ENCODE peak calls at places on chromosomes 13 and 19, in six cellular contexts. One of them, this sample, is unnamed. For H3K9me3, the result is how much of the 10 kb centered on the place peaks cover.

GRCh38 chr19:5785423-5785822 is 877 bp upstream of the PRR22 start:
- DNase-seq in endothelial cell of umbilical vein: no peak
- DNase-seq in fibroblast of lung: no peak
- DNase-seq in GM12878: no peak
- DNase-seq in IMR-90: no peak
- DNase-seq in kidney: no peak
- DNase-seq in this sample: no peak

GRCh38 chr19:2231621-2232221 is 4.4 kb downstream of the PLEKHJ1 start:
- DNase-seq in endothelial cell of umbilical vein: no peak
- DNase-seq in fibroblast of lung: no peak
- DNase-seq in GM12878: no peak
- DNase-seq in IMR-90: no peak
- DNase-seq in kidney: no peak
- DNase-seq in this sample: no peak

GRCh38 chr19:14318873-14319272 is 62.4 kb upstream of the ADGRE5 start:
- DNase-seq in endothelial cell of umbilical vein: peak
- DNase-seq in fibroblast of lung: no peak
- DNase-seq in GM12878: no peak
- DNase-seq in IMR-90: no peak
- DNase-seq in kidney: no peak
- DNase-seq in this sample: peak

GRCh38 chr13:83221813-83222241 is 660.4 kb downstream of the SLITRK1 start:
- DNase-seq in endothelial cell of umbilical vein: no peak
- DNase-seq in fibroblast of lung: peak
- DNase-seq in GM12878: no peak
- DNase-seq in IMR-90: peak
- DNase-seq in kidney: no peak
- DNase-seq in this sample: no peak

GRCh38 chr13:28574617-28575142 is 79.8 kb upstream of the FLT1 start:
- DNase-seq in endothelial cell of umbilical vein: peak
- DNase-seq in fibroblast of lung: peak
- DNase-seq in GM12878: peak
- DNase-seq in IMR-90: peak
- DNase-seq in kidney: no peak
- DNase-seq in this sample: peak

GRCh38 chr13:29905845-29906244 is 55.4 kb upstream of the UBL3 start:
- DNase-seq in endothelial cell of umbilical vein: peak
- DNase-seq in fibroblast of lung: peak
- DNase-seq in GM12878: no peak
- DNase-seq in IMR-90: peak
- DNase-seq in kidney: no peak
- DNase-seq in this sample: peak

GRCh38 chr13:37648604-37649003 is 50.0 kb upstream of the POSTN start:
- DNase-seq in endothelial cell of umbilical vein: no peak
- DNase-seq in fibroblast of lung: peak
- DNase-seq in GM12878: no peak
- DNase-seq in IMR-90: peak
- DNase-seq in kidney: no peak
- DNase-seq in this sample: no peak

GRCh38 chr13:80048802-80049201 is 292.1 kb downstream of the SPRY2 start:
- DNase-seq in endothelial cell of umbilical vein: peak
- DNase-seq in fibroblast of lung: peak
- DNase-seq in GM12878: peak
- DNase-seq in IMR-90: peak
- DNase-seq in kidney: peak
- DNase-seq in this sample: peak

GRCh38 chr13:44605275-44605674 is 29.1 kb upstream of the TSC22D1 start:
- DNase-seq in endothelial cell of umbilical vein: no peak
- DNase-seq in fibroblast of lung: no peak
- DNase-seq in GM12878: no peak
- DNase-seq in IMR-90: no peak
- DNase-seq in kidney: no peak
- DNase-seq in this sample: no peak

GRCh38 chr19:46602392-46603194 is 1.5 kb downstream of the CALM3 start:
- DNase-seq in endothelial cell of umbilical vein: no peak
- DNase-seq in fibroblast of lung: no peak
- DNase-seq in GM12878: no peak
- DNase-seq in IMR-90: no peak
- DNase-seq in kidney: no peak
- DNase-seq in this sample: no peak

GRCh38 chr13:110345701-110346100 is 38.6 kb downstream of the COL4A2 start:
- DNase-seq in endothelial cell of umbilical vein: no peak
- DNase-seq in fibroblast of lung: no peak
- DNase-seq in GM12878: no peak
- DNase-seq in IMR-90: no peak
- DNase-seq in kidney: no peak
- DNase-seq in this sample: no peak

GRCh38 chr13:54599413-54599812 is 1570.8 kb downstream of the OLFM4 start:
- DNase-seq in endothelial cell of umbilical vein: no peak
- DNase-seq in fibroblast of lung: no peak
- DNase-seq in GM12878: no peak
- DNase-seq in IMR-90: no peak
- DNase-seq in kidney: no peak
- DNase-seq in this sample: no peak

GRCh38 chr19:38502410-38503143 is 69.1 kb downstream of the RYR1 start:
- DNase-seq in endothelial cell of umbilical vein: no peak
- DNase-seq in fibroblast of lung: no peak
- DNase-seq in GM12878: no peak
- DNase-seq in IMR-90: no peak
- DNase-seq in kidney: no peak
- DNase-seq in this sample: no peak

GRCh38 chr13:59867867-59868266 is 295.9 kb downstream of the DIAPH3 start:
- DNase-seq in endothelial cell of umbilical vein: no peak
- DNase-seq in fibroblast of lung: no peak
- DNase-seq in GM12878: no peak
- DNase-seq in IMR-90: no peak
- DNase-seq in kidney: no peak
- DNase-seq in this sample: no peak

GRCh38 chr19:947707-948533 is 22.1 kb downstream of the ARID3A start:
- DNase-seq in endothelial cell of umbilical vein: no peak
- DNase-seq in fibroblast of lung: no peak
- DNase-seq in GM12878: peak
- DNase-seq in IMR-90: no peak
- DNase-seq in kidney: peak
- DNase-seq in this sample: peak

DNA sequence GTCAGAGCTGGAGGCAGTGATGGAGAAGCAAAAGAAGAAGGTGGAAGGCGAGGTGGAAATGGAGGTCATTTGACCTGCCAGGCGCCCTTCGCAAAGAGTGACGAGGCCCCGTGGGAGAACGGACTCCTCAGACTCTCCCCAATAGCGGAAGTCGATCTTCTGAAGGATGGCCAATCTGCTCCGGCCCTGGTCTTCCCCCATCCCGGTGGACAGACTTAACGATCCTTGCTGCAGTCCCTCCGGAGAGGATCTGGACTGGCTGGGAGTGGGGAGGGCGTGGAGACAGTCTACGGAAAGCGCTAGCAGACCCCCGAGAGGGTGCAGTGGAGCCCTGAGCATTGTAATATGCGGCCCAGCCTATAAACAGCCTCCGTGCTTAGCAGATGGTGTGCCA is 11.9 kb downstream of the EPS8L1 start:
- DNase-seq in endothelial cell of umbilical vein: no peak
- DNase-seq in fibroblast of lung: peak
- DNase-seq in GM12878: no peak
- DNase-seq in IMR-90: peak
- DNase-seq in kidney: peak
- DNase-seq in this sample: no peak
- H3K9ac ChIP-seq in endothelial cell of umbilical vein: peak
- H3K9ac ChIP-seq in fibroblast of lung: no peak
- H3K9ac ChIP-seq in GM12878: no peak
- H3K9ac ChIP-seq in IMR-90: peak
- H3K9ac ChIP-seq in kidney: peak
- H3K9ac ChIP-seq in this sample: peak

GRCh38 chr19:23343434-23344010 is 51.7 kb downstream of the ZNF91 start:
- DNase-seq in endothelial cell of umbilical vein: no peak
- DNase-seq in fibroblast of lung: peak
- DNase-seq in GM12878: no peak
- DNase-seq in IMR-90: no peak
- DNase-seq in kidney: no peak
- DNase-seq in this sample: no peak
- H3K9me3 ChIP-seq in endothelial cell of umbilical vein: under half
- H3K9me3 ChIP-seq in fibroblast of lung: under half
- H3K9me3 ChIP-seq in GM12878: under half
- H3K9me3 ChIP-seq in IMR-90: half or more
- H3K9me3 ChIP-seq in kidney: under half
- H3K9me3 ChIP-seq in this sample: under half

DNA sequence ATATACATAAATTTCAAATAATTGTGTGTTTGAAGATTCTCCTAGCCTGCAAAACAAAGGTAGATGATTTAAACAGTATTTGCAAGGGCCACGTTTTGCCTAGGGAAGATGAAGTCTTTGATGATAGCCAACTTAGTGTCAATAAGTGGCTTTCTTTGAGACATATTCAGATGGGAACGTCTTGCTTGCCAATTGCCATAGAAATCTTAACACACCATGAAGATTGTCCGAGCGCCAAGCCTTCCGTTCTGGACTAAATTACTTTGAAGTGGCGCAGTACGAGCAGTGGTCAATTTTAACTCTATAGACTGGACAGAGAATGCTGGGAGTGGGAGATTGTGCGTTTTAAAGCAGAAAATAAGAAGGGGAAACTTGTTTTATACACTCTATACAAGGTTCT is 9.9 kb downstream of the ZIC5 start:
- DNase-seq in endothelial cell of umbilical vein: no peak
- DNase-seq in fibroblast of lung: no peak
- DNase-seq in GM12878: no peak
- DNase-seq in IMR-90: no peak
- DNase-seq in kidney: no peak
- DNase-seq in this sample: no peak
- H3K27ac ChIP-seq in endothelial cell of umbilical vein: no peak
- H3K27ac ChIP-seq in fibroblast of lung: no peak
- H3K27ac ChIP-seq in GM12878: no peak
- H3K27ac ChIP-seq in IMR-90: no peak
- H3K27ac ChIP-seq in kidney: no peak
- H3K27ac ChIP-seq in this sample: no peak

DNA sequence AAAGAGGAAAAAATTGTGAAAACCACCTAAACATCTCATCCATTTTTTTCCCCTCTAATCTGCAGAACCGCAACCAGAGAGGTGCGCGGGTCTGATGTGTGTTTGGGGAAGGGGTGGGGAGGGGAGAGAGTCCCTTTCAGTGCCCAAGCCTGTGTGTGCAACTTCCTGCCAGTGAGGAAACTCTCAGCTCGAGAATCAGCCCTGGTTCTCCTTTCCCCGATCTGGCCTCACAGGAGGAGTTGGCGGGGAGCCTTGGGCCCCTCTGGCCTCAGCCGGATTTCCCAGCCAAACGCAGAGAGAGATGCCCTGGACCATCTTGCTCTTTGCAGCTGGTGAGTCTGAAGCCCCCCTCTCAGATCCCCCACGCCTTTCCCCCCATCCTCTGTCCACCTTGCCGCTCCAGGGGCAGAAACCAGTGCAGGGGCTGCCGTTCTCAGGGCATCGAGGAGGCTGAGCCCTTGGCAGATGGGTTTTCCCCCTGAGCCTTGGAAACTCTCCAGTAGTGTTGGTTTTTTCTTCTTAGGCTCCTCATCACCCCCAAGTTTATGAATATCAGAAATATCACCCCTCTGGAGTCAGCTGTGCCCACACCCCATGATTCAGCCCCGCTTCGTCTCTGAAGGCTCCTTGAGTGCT is at the start of gene C19orf38:
- DNase-seq in endothelial cell of umbilical vein: no peak
- DNase-seq in fibroblast of lung: no peak
- DNase-seq in GM12878: no peak
- DNase-seq in IMR-90: no peak
- DNase-seq in kidney: no peak
- DNase-seq in this sample: no peak
- H3K9ac ChIP-seq in endothelial cell of umbilical vein: no peak
- H3K9ac ChIP-seq in fibroblast of lung: no peak
- H3K9ac ChIP-seq in GM12878: no peak
- H3K9ac ChIP-seq in IMR-90: no peak
- H3K9ac ChIP-seq in kidney: no peak
- H3K9ac ChIP-seq in this sample: no peak

GRCh38 chr19:42628411-42629135 is 33.8 kb upstream of the CEACAM8 start:
- DNase-seq in endothelial cell of umbilical vein: no peak
- DNase-seq in fibroblast of lung: no peak
- DNase-seq in GM12878: no peak
- DNase-seq in IMR-90: no peak
- DNase-seq in kidney: no peak
- DNase-seq in this sample: no peak
- H3K9me3 ChIP-seq in endothelial cell of umbilical vein: under half
- H3K9me3 ChIP-seq in fibroblast of lung: under half
- H3K9me3 ChIP-seq in GM12878: under half
- H3K9me3 ChIP-seq in IMR-90: under half
- H3K9me3 ChIP-seq in kidney: under half
- H3K9me3 ChIP-seq in this sample: under half